ENCODE peak calls at places on chromosomes 7 and 10, in four cellular contexts. D, V, E and T are unnamed samples.

GRCh38 chr7:140591178-140591902 is 49.3 kb downstream of the DENND2A start:
- DNase-seq in D (no peak), V (no peak), E (peak; percentile 41), T (no peak)

GRCh38 chr7:42020067-42020466 is 216.9 kb downstream of the GLI3 start:
- DNase-seq in D (no peak), V (no peak), E (no peak), T (no peak)

GRCh38 chr10:44950326-44951225 is 9.0 kb upstream of the RASSF4 start:
- DNase-seq in D (no peak), V (no peak), E (no peak), T (no peak)

GRCh38 chr7:30795161-30795943 is 24.1 kb downstream of the MINDY4 start:
- DNase-seq in D (no peak), V (no peak), E (no peak), T (no peak)

GRCh38 chr7:122974229-122974628 is 21.3 kb downstream of the TAS2R16 start:
- DNase-seq in D (no peak), V (no peak), E (no peak), T (no peak)

GRCh38 chr10:110006358-110007170 is 1.2 kb upstream of the ADD3 start:
- DNase-seq in D (no peak), V (no peak), E (peak; percentile 70), T (peak; percentile 31)

GRCh38 chr10:117241541-117242462 is 888 bp downstream of the SLC18A2 start:
- DNase-seq in D (no peak), V (no peak), E (no peak), T (no peak)

GRCh38 chr10:46046261-46046660 is at the start of gene MSMB:
- DNase-seq in D (no peak), V (no peak), E (no peak), T (no peak)

GRCh38 chr7:157906583-157906982 is 569.8 kb downstream of the DNAJB6 start:
- DNase-seq in D (no peak), V (no peak), E (no peak), T (no peak)

GRCh38 chr10:33314788-33315561 is 19.5 kb downstream of the NRP1 start:
- DNase-seq in D (no peak), V (no peak), E (peak; percentile 80), T (no peak)

GRCh38 chr7:4077980-4078379 is 604.1 kb upstream of the FOXK1 start:
- DNase-seq in D (no peak), V (no peak), E (no peak), T (no peak)

GRCh38 chr7:96674565-96674964 is 35.1 kb downstream of the SEM1 start:
- DNase-seq in D (no peak), V (no peak), E (no peak), T (no peak)

GRCh38 chr10:17025444-17026295 is 103.9 kb downstream of the CUBN start:
- DNase-seq in D (no peak), V (no peak), E (peak; percentile 99), T (no peak)

GRCh38 chr10:95248989-95249388 is 41.8 kb downstream of the PDLIM1 start:
- DNase-seq in D (no peak), V (no peak), E (no peak), T (no peak)

GRCh38 chr7:136555933-136556332 is 312.5 kb upstream of the CHRM2 start:
- DNase-seq in D (no peak), V (no peak), E (no peak), T (no peak)

GRCh38 chr10:114685456-114685855 is 27.4 kb upstream of the ABLIM1 start:
- DNase-seq in D (no peak), V (no peak), E (no peak), T (no peak)

GRCh38 chr7:105876964-105877601 is 684 bp upstream of the ATXN7L1 start:
- DNase-seq in D (no peak), V (peak; percentile 56), E (peak; percentile 34), T (peak; percentile 68)

GRCh38 chr7:104928721-104929400 is 85.1 kb upstream of the KMT2E start:
- DNase-seq in D (no peak), V (no peak), E (no peak), T (no peak)

GRCh38 chr10:71476249-71477011 is 79.7 kb downstream of the CDH23 start:
- DNase-seq in D (no peak), V (no peak), E (no peak), T (no peak)

GRCh38 chr10:80187465-80188409 is 17.6 kb downstream of the ANXA11 start:
- DNase-seq in D (peak; percentile 56), V (no peak), E (no peak), T (no peak)

GRCh38 chr10:50362547-50363125 is 111.3 kb upstream of the ASAH2 start:
- DNase-seq in D (peak; percentile 79), V (no peak), E (peak; percentile 14), T (peak; percentile 20)

GRCh38 chr10:29635711-29636144 is 957 bp upstream of the SVIL start:
- DNase-seq in D (peak; percentile 27), V (no peak), E (peak; percentile 18), T (peak; percentile 38)

GRCh38 chr7:142539901-142540300 is 209.4 kb upstream of the PRSS1 start:
- DNase-seq in D (no peak), V (no peak), E (peak; percentile 90), T (peak; percentile 21)

GRCh38 chr10:3427846-3428442 is 255.4 kb upstream of the PITRM1 start:
- DNase-seq in D (no peak), V (no peak), E (no peak), T (no peak)

GRCh38 chr7:155713382-155713781 is 68.9 kb downstream of the RBM33 start:
- DNase-seq in D (no peak), V (no peak), E (no peak), T (no peak)

GRCh38 chr7:76330673-76331072 is 28.1 kb downstream of the YWHAG start:
- DNase-seq in D (no peak), V (no peak), E (no peak), T (no peak)

GRCh38 chr10:31317652-31318381 is 1.2 kb upstream of the ZEB1 start:
- DNase-seq in D (no peak), V (no peak), E (no peak), T (no peak)

GRCh38 chr7:50678586-50678985 is 104.1 kb downstream of the GRB10 start:
- DNase-seq in D (no peak), V (no peak), E (no peak), T (no peak)

GRCh38 chr10:63421591-63421990 is 44.2 kb downstream of the JMJD1C start:
- DNase-seq in D (peak; percentile 66), V (no peak), E (no peak), T (no peak)

GRCh38 chr10:74292871-74293427 is 141.9 kb downstream of the ADK start:
- DNase-seq in D (no peak), V (no peak), E (peak; percentile 87), T (no peak)

GRCh38 chr7:101624246-101625000 is 4.7 kb downstream of the MYL10 start:
- DNase-seq in D (no peak), V (no peak), E (no peak), T (no peak)

GRCh38 chr10:122139627-122140151 is 131.4 kb upstream of the BTBD16 start:
- DNase-seq in D (no peak), V (no peak), E (no peak), T (no peak)

GRCh38 chr7:117385340-117386124 is 41.8 kb downstream of the ASZ1 start:
- DNase-seq in D (no peak), V (no peak), E (peak; percentile 53), T (no peak)

GRCh38 chr10:13400196-13400965 is 52.3 kb upstream of the SEPHS1 start:
- DNase-seq in D (no peak), V (no peak), E (no peak), T (no peak)

GRCh38 chr7:132133501-132133900 is 442.8 kb downstream of the PLXNA4 start:
- DNase-seq in D (no peak), V (no peak), E (no peak), T (no peak)
- TF ChIP-seq BHLHE40 in D (no peak), V (no peak), E (no peak), T (no peak)

GRCh38 chr7:17699696-17700095 is 240.6 kb downstream of the SNX13 start:
- DNase-seq in D (no peak), V (no peak), E (no peak), T (no peak)

GRCh38 chr7:17697128-17697881 is 243.0 kb downstream of the SNX13 start:
- DNase-seq in D (no peak), V (no peak), E (no peak), T (peak; percentile 9)

GRCh38 chr7:17700138-17700537 is 240.2 kb downstream of the SNX13 start:
- DNase-seq in D (no peak), V (no peak), E (no peak), T (no peak)

DNA sequence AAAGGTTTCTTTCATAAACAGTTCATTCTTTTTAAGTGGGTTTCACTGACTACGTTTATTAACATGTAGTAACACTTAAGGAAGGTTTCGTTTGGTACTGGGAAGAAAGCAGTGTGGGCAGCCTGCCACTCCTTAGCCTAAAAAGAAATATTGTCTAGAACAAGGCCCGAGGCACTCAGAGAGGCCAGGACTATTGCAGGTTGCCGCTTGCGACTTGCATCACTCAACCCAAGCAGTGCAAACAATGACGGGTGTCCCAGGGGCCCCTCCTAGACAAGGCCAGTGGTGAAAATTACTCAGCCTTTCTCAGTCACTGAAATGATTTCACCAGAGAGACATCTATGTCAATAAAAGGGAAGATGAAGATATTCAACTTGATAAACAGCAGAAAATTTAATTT is 243.9 kb downstream of the SNX13 start:
- DNase-seq in D (no peak), V (no peak), E (peak; percentile 87), T (peak; percentile 93)
- TF ChIP-seq BHLHE40 in D (no peak), V (no peak), E (no peak), T (no peak)

DNA sequence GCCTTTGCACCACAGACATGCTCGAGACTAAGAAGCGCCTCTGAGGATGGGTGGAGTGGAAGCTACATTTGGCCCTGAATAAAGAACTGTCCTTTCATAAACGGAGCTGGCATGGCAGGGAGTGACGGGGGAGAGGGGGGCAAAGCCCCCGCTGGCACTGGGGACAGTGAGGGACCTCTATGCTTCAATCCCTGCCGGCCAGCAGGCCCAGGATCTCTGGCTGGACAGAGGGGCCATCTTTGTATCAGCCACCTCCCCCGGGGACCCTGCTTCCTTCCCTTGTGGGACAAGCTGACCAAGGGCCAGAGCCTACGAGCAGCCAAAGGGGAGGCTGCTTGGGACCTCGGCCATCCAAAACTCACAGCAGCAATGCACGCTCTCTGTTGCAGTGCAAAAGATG is 28.2 kb upstream of the ECHDC3 start:
- DNase-seq in D (no peak), V (no peak), E (no peak), T (no peak)
- TF ChIP-seq BHLHE40 in D (no peak), V (no peak), E (no peak), T (no peak)

GRCh38 chr7:112302566-112302965 is 96.1 kb downstream of the ZNF277 start:
- DNase-seq in D (no peak), V (no peak), E (no peak), T (no peak)
- TF ChIP-seq BHLHE40 in D (no peak), V (no peak), E (no peak), T (no peak)

GRCh38 chr10:92240289-92241157 is 50.4 kb downstream of the CPEB3 start:
- DNase-seq in D (peak; percentile 53), V (peak; percentile 78), E (peak; percentile 70), T (peak; percentile 76)
- TF ChIP-seq BHLHE40 in D (no peak), V (no peak), E (no peak), T (no peak)

GRCh38 chr10:6843477-6843876 is 263.4 kb upstream of the PRKCQ start:
- DNase-seq in D (peak; percentile 1), V (no peak), E (no peak), T (no peak)
- TF ChIP-seq BHLHE40 in D (no peak), V (no peak), E (no peak), T (no peak)

GRCh38 chr10:75508239-75508813 is 76.9 kb downstream of the LRMDA start:
- DNase-seq in D (no peak), V (peak; percentile 56), E (peak; percentile 55), T (no peak)
- TF ChIP-seq BHLHE40 in D (no peak), V (no peak), E (no peak), T (no peak)

GRCh38 chr7:10802526-10802925 is 171.1 kb upstream of the PHF14 start:
- DNase-seq in D (no peak), V (no peak), E (peak; percentile 13), T (no peak)
- TF ChIP-seq BHLHE40 in D (no peak), V (no peak), E (no peak), T (no peak)